ENCODE peak calls at places on chromosomes 2 and 18, in six cellular contexts. V, T, P, D, M and W are unnamed samples.

GRCh38 chr2:37005118-37005868 is 39.0 kb upstream of the STRN start:
- DNase-seq in V (peak), T (peak), P (peak), D (no peak), M (no peak), W (no peak)

GRCh38 chr2:173983414-173983871 is 18.3 kb upstream of the SP3 start:
- DNase-seq in V (no peak), T (no peak), P (peak), D (no peak), M (no peak), W (no peak)

GRCh38 chr2:164689020-164689419 is 67.7 kb upstream of the GRB14 start:
- DNase-seq in V (no peak), T (no peak), P (no peak), D (no peak), M (no peak), W (no peak)

GRCh38 chr2:111209045-111209514 is 88.4 kb downstream of the BCL2L11 start:
- DNase-seq in V (no peak), T (no peak), P (no peak), D (no peak), M (no peak), W (no peak)

GRCh38 chr2:10932345-10933151 is 20.8 kb downstream of the KCNF1 start:
- DNase-seq in V (peak), T (no peak), P (no peak), D (no peak), M (no peak), W (no peak)

GRCh38 chr2:161873689-161874088 is 200.3 kb downstream of the DPP4 start:
- DNase-seq in V (no peak), T (no peak), P (no peak), D (no peak), M (no peak), W (no peak)

GRCh38 chr2:231932985-231933915 is 7.1 kb upstream of the NPPC start:
- DNase-seq in V (no peak), T (no peak), P (no peak), D (peak), M (no peak), W (no peak)

GRCh38 chr2:8567469-8568108 is 114.3 kb upstream of the ID2 start:
- DNase-seq in V (no peak), T (no peak), P (no peak), D (peak), M (no peak), W (no peak)

DNA sequence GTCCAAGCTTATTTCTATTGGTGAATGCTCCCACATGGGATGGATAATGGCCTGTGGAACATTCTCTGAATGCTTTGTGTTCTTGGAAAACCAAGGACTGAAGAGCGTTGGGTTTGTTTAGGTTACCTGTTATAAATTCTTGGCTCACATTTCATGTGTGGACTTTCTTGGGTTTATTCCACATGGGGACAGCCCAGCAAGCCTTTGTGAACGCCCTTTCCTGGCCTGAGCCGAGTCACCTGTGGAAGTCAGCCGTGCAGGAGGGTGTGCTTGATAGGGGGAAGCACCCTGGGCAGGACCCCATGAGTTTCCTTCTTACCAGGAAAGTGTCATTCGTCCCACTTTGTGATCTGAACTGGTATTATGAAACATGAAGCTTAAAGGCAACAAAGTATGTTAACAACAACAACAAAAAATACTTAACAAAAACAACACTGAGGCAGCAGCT is 4.1 kb downstream of the RAB31 start:
- DNase-seq in V (no peak), T (no peak), P (no peak), D (no peak), M (no peak), W (no peak)
- TF ChIP-seq JUN in V (no peak), T (no peak), P (no peak), D (no peak), M (no peak), W (no peak)

GRCh38 chr2:191202881-191203397 is 42.3 kb upstream of the MYO1B start:
- DNase-seq in V (no peak), T (no peak), P (no peak), D (no peak), M (no peak), W (no peak)
- TF ChIP-seq JUN in V (no peak), T (no peak), P (no peak), D (no peak), M (no peak), W (no peak)

DNA sequence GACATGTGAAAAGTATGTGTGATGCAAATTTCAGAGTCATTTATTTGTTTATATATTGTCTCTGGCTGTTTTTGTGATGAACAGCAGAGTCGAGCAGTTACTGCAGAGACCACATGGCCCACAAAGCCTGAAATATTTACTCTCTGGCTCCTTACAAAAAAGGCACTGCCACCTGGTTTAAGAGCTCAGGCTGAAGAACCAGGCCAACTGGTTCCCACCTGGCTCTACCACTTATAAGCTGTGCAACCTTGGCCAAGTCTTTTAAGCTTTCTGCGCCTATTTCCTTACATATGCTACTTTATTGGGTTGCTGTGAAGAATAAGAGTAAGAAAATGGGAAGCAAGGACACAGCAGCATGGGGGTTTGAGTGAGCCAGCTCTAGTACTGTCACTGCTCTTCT is 207.6 kb downstream of the L3MBTL4 start:
- DNase-seq in V (no peak), T (no peak), P (no peak), D (no peak), M (no peak), W (no peak)
- TF ChIP-seq JUN in V (no peak), T (no peak), P (no peak), D (no peak), M (no peak), W (no peak)

GRCh38 chr2:73295751-73296400 is 2.5 kb upstream of the EGR4 start:
- DNase-seq in V (no peak), T (no peak), P (no peak), D (no peak), M (no peak), W (no peak)
- TF ChIP-seq JUN in V (no peak), T (no peak), P (no peak), D (no peak), M (no peak), W (no peak)

GRCh38 chr2:108270768-108271506 is 17.8 kb upstream of the SULT1C2 start:
- DNase-seq in V (no peak), T (no peak), P (peak), D (no peak), M (no peak), W (no peak)

GRCh38 chr2:108270346-108270745 is 18.3 kb upstream of the SULT1C2 start:
- DNase-seq in V (no peak), T (no peak), P (no peak), D (no peak), M (no peak), W (no peak)

GRCh38 chr2:108267117-108267516 is 21.6 kb upstream of the SULT1C2 start:
- DNase-seq in V (no peak), T (no peak), P (no peak), D (no peak), M (no peak), W (no peak)

GRCh38 chr2:108268001-108268400 is 20.7 kb upstream of the SULT1C2 start:
- DNase-seq in V (no peak), T (no peak), P (no peak), D (no peak), M (peak), W (no peak)

GRCh38 chr2:108271691-108272253 is 16.9 kb upstream of the SULT1C2 start:
- DNase-seq in V (no peak), T (peak), P (peak), D (no peak), M (peak), W (no peak)
- TF ChIP-seq JUN in V (no peak), T (no peak), P (no peak), D (no peak), M (peak), W (no peak)

GRCh38 chr2:98500561-98500960 is 55.9 kb downstream of the INPP4A start:
- DNase-seq in V (no peak), T (no peak), P (no peak), D (no peak), M (no peak), W (no peak)
- TF ChIP-seq JUN in V (no peak), T (no peak), P (no peak), D (no peak), M (no peak), W (no peak)

GRCh38 chr2:119433636-119434327 is 2.1 kb downstream of the TMEM37 start:
- DNase-seq in V (no peak), T (no peak), P (peak), D (no peak), M (no peak), W (no peak)

GRCh38 chr2:119436993-119437772 is 5.5 kb downstream of the TMEM37 start:
- DNase-seq in V (no peak), T (no peak), P (no peak), D (no peak), M (no peak), W (no peak)

GRCh38 chr2:119435953-119436297 is 4.3 kb downstream of the TMEM37 start:
- DNase-seq in V (no peak), T (no peak), P (no peak), D (no peak), M (no peak), W (no peak)

GRCh38 chr2:119434664-119435063 is 3.0 kb downstream of the TMEM37 start:
- DNase-seq in V (no peak), T (no peak), P (peak), D (no peak), M (no peak), W (no peak)

DNA sequence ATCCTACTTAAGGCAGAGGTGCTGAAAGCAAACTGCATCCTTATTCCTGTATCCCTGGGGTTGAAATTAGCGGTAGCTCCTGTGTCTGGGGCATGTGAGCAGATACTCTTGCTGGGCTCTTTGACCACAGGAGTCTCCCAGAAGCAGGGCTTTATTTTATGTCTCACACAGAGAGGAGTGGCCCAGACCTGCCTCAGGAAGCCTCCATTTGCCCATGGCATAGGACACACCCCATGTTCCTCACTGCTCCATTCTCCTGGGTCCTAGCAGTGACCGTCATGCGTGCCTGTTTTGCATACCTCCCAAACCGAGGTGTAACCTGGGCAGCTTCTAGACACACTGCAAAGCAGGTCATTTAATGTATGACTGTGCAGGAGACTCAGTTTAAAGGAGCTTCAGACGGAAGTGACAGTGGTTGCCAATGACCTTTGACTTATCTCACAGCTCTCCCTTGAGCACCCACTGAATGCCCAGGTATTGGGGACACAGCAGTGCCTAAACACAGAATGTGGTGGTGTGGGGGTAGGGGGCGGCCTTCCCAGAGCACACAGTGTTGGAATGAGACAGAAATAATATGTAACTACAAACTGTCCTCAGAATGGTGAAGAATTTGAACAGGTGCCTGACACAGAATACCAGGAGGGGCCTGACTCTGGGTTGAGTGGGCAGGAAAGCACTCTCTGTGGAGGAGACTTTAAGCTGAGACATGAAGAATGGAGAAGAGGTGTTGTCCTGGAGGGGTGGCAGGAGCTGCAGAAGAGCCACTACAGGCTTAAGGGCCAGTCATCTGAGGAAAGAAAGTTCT is 3.7 kb downstream of the TMEM37 start:
- DNase-seq in V (no peak), T (no peak), P (no peak), D (no peak), M (no peak), W (no peak)
- TF ChIP-seq JUN in V (no peak), T (no peak), P (no peak), D (no peak), M (no peak), W (no peak)

GRCh38 chr2:238475034-238475433 is 48.3 kb downstream of the ASB1 start:
- DNase-seq in V (no peak), T (no peak), P (no peak), D (no peak), M (no peak), W (no peak)

GRCh38 chr2:238475571-238475970 is 48.8 kb downstream of the ASB1 start:
- DNase-seq in V (no peak), T (no peak), P (no peak), D (no peak), M (no peak), W (no peak)

GRCh38 chr2:238473523-238473922 is 46.8 kb downstream of the ASB1 start:
- DNase-seq in V (no peak), T (no peak), P (no peak), D (no peak), M (no peak), W (no peak)

GRCh38 chr2:238478216-238478615 is 51.5 kb downstream of the ASB1 start:
- DNase-seq in V (no peak), T (no peak), P (no peak), D (no peak), M (no peak), W (no peak)

GRCh38 chr2:238476258-238476657 is 49.5 kb downstream of the ASB1 start:
- DNase-seq in V (no peak), T (no peak), P (no peak), D (no peak), M (no peak), W (no peak)
- TF ChIP-seq JUN in V (no peak), T (no peak), P (no peak), D (no peak), M (no peak), W (no peak)

DNA sequence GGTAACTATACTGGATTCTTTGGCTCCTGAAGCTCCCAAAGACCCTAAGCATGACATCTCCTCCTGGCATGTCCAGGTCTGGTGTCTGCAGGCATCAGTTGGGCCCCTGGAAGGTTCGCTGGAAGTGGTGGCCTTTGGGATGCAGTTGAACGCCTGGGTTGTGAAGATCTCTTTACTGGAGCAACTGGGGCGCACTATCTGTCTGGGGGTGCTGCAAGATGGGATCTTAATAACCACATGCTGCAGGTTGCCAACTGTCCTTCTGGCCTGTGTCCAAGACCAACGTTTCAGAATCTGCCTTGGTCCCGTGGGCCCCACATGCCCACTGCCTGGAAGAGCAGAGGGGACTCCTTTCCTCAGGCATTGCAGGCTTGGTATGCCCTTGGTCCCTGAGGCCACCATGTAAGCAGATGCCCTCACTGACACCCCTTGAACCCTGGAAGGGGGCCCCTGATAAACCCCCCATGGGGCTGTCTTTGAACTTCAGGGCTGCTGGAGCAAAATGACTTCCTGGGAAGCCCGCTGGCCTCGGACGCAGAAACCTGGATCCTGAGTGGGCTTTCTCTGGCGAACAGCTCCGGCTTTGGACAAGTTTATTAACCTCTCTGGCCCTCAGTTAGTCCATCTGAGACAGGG is 101.9 kb downstream of the TWIST2 start:
- DNase-seq in V (no peak), T (no peak), P (no peak), D (peak), M (no peak), W (no peak)
- TF ChIP-seq JUN in V (no peak), T (no peak), P (no peak), D (no peak), M (no peak), W (no peak)

GRCh38 chr2:43939695-43940094 is 56.1 kb downstream of the LRPPRC start:
- DNase-seq in V (no peak), T (no peak), P (no peak), D (no peak), M (no peak), W (no peak)

GRCh38 chr2:43931293-43931692 is 64.5 kb downstream of the LRPPRC start:
- DNase-seq in V (no peak), T (no peak), P (no peak), D (no peak), M (no peak), W (no peak)

GRCh38 chr2:43937269-43937820 is 58.4 kb downstream of the LRPPRC start:
- DNase-seq in V (no peak), T (no peak), P (no peak), D (no peak), M (no peak), W (no peak)

DNA sequence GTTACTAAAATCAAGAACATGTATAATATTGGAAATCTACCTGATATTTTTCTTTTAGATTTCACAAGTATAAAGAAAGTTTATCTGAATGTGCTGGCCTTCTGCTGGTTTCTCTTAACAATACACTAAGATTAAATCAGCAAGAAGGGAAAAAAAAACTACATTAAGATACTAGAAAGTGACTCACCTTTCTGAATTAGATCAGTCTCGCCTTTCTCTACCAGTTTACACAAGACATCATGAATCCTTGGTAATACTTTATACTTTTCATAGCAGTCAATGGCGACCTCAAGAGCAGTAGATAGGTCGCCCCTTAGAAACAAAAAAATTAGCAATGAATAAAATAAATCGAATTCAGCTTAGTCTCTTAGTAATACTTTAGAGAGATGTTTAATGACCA is 61.2 kb downstream of the LRPPRC start:
- DNase-seq in V (no peak), T (no peak), P (no peak), D (no peak), M (no peak), W (no peak)
- TF ChIP-seq JUN in V (no peak), T (no peak), P (no peak), D (no peak), M (no peak), W (no peak)